ENCODE peak calls at places on chromosomes 13 and 19, in five cellular contexts. G is pancreas, B is keratinocyte, I is left ventricle myocardium inferior, V is tibial artery. T is an unnamed sample.

GRCh38 chr19:49114630-49115363 is 627 bp downstream of the LIN7B start:
- DNase-seq in G (peak; percentile 66), B (no peak), I (peak; percentile 70), V (peak; percentile 86), T (no peak)

GRCh38 chr19:34236035-34236793 is 18.1 kb upstream of the GARRE1 start:
- DNase-seq in G (no peak), B (no peak), I (no peak), V (no peak), T (peak; percentile 68)

GRCh38 chr19:50723735-50724521 is 764 bp downstream of the CLEC11A start:
- DNase-seq in G (peak; percentile 9), B (no peak), I (no peak), V (no peak), T (no peak)

GRCh38 chr13:46962286-46962941 is 65.6 kb upstream of the HTR2A start:
- DNase-seq in G (no peak), B (no peak), I (no peak), V (no peak), T (no peak)

GRCh38 chr13:98315466-98315865 is 138.4 kb upstream of the RNF113B start:
- DNase-seq in G (no peak), B (no peak), I (no peak), V (no peak), T (no peak)

GRCh38 chr19:7191946-7192691 is 102.1 kb downstream of the INSR start:
- DNase-seq in G (no peak), B (no peak), I (no peak), V (no peak), T (no peak)

GRCh38 chr13:29761815-29762214 is 88.6 kb downstream of the UBL3 start:
- DNase-seq in G (no peak), B (no peak), I (no peak), V (no peak), T (no peak)

GRCh38 chr13:38008636-38009035 is 139.1 kb upstream of the TRPC4 start:
- DNase-seq in G (no peak), B (no peak), I (no peak), V (no peak), T (no peak)

GRCh38 chr19:55353803-55354697 is 469 bp downstream of the COX6B2 start:
- DNase-seq in G (peak; percentile 64), B (no peak), I (peak; percentile 65), V (no peak), T (no peak)

GRCh38 chr13:95660981-95661581 is 15.9 kb upstream of the DNAJC3 start:
- DNase-seq in G (no peak), B (no peak), I (no peak), V (no peak), T (no peak)

GRCh38 chr13:39599842-39600241 is 3.2 kb downstream of the LHFPL6 start:
- DNase-seq in G (no peak), B (no peak), I (no peak), V (no peak), T (peak; percentile 38)

GRCh38 chr13:40539954-40540706 is 126.3 kb downstream of the FOXO1 start:
- DNase-seq in G (no peak), B (peak; percentile 11), I (no peak), V (no peak), T (peak; percentile 31)

GRCh38 chr19:40284501-40285352 is at the start of gene AKT2:
- DNase-seq in G (no peak), B (no peak), I (peak; percentile 66), V (no peak), T (no peak)

GRCh38 chr13:99294198-99294597 is 13.0 kb downstream of the GPR183 start:
- DNase-seq in G (no peak), B (no peak), I (no peak), V (no peak), T (no peak)

GRCh38 chr19:28289294-28290063 is 923.5 kb downstream of the UQCRFS1 start:
- DNase-seq in G (peak; percentile 44), B (no peak), I (no peak), V (no peak), T (peak; percentile 16)

DNA sequence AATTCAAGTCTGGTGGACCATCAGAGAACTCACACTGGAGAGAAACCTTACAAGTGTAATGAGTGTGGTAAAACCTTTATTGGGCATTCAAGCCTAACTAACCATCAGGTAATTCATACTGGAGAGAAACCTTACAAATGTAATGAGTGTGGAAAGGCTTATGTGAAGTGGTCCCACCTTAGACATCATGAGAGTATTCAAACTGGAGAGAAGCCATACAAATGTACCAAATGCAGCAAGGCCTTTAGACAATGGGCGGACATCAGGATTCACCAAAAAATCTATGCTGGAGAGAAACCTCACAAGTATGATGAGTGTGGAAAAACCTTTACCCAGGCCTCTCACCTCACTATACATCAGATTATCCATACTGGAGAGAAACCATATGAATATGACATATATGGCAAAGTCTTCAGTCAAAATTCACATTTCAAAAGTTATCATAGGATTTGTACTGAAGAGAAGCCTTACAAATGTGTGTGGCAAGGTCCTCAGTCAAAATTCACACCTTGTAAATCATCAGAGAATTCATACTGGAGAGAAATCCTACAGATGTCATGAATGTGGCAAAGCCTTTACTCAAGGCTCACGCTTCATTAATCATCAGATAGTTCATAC is 19.7 kb upstream of the ZNF665 start:
- DNase-seq in G (no peak), B (no peak), I (no peak), V (no peak), T (no peak)
- H3K4me3 ChIP-seq in G (no peak overlapping the region), B (no peak overlapping the region), I (no peak overlapping the region), V (no peak overlapping the region), T (no peak overlapping the region)

DNA sequence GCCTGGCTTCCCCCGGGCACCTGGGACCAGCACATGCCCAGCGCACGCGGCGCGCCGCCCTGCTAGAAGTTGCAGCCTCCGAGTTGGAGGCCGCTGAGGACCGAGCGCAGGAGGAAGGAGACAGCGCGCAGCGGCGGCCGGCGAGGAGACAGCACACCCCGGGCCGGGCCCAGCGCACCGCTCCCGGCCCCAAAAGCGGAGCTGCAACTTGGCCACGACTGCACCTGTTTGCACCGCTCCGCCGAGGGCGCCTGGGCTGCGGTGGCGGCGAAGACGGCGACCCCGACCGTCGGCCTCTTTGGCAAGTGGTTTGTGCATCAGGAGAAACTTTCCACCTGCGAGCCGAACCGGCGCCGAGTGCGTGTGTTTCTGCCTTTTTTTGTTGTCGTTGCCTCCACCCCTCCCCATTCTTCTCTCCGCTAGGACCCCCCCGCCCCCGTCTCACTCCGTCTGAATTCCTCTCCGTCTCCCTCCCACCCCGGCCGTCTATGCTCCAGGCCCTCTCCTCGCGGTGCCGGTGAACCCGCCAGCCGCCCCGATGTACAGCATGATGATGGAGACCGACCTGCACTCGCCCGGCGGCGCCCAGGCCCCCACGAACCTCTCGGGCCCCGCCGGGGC is at the start of gene SOX1:
- DNase-seq in G (no peak), B (no peak), I (no peak), V (no peak), T (no peak)
- H3K4me3 ChIP-seq in G (no peak within 1 kb of the TSS), B (no peak within 1 kb of the TSS), I (peak within 1 kb of the TSS; percentile 61), V (peak within 1 kb of the TSS; percentile 33), T (no peak within 1 kb of the TSS)

DNA sequence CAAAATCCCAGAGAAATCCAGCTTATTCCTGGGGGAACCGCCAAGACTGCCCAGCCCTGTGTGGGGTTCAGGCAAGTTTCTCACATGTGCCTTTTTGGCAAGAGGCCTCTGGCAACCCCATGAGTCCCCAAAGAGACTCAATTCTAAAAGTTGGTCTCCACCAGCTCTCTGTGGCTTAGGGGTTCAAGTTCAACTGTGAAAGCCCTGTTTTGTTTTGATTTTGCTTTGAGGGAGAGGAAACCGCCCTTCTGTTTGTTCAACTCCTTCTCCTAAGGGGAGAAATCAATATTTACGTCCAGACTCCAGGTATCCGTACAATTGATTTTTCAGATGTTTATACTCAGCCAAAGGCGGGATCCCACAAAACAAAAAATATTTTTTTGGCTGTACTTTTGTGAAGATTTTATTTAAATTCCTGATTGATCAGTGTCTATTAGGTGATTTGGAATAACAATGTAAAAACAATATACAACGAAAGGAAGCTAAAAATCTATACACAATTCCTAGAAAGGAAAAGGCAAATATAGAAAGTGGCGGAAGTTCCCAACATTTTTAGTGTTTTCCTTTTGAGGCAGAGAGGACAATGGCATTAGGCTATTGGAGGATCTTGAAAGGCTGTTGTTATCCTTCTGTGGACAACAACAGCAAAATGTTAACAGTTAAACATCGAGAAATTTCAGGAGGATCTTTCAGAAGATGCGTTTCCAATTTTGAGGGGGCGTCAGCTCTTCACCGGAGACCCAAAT is 582 bp upstream of the LDLR start:
- DNase-seq in G (no peak), B (no peak), I (no peak), V (peak; percentile 83), T (no peak)
- H3K4me3 ChIP-seq in G (peak overlapping the region; percentile 40), B (peak overlapping the region; percentile 98), I (peak overlapping the region; percentile 74), V (peak overlapping the region; percentile 59), T (peak overlapping the region; percentile 64)

GRCh38 chr19:5339950-5340636 is 519 bp downstream of the PTPRS start:
- DNase-seq in G (peak; percentile 14), B (no peak), I (no peak), V (no peak), T (no peak)
- H3K4me3 ChIP-seq in G (peak overlapping the region; percentile 40), B (peak overlapping the region; percentile 51), I (peak overlapping the region; percentile 71), V (peak overlapping the region; percentile 50), T (peak overlapping the region; percentile 67)

GRCh38 chr19:35544110-35544802 is 1.2 kb upstream of the TMEM147 start:
- DNase-seq in G (no peak), B (no peak), I (no peak), V (no peak), T (no peak)
- H3K4me3 ChIP-seq in G (no peak overlapping the region), B (peak overlapping the region; percentile 87), I (peak overlapping the region; percentile 84), V (peak overlapping the region; percentile 79), T (peak overlapping the region; percentile 95)

GRCh38 chr19:3036119-3036794 is 7.2 kb upstream of the TLE2 start:
- DNase-seq in G (peak; percentile 97), B (peak; percentile 33), I (peak; percentile 95), V (peak; percentile 96), T (peak; percentile 43)
- H3K4me3 ChIP-seq in G (peak overlapping the region; percentile 18), B (peak overlapping the region; percentile 35), I (peak overlapping the region; percentile 72), V (peak overlapping the region; percentile 51), T (peak overlapping the region; percentile 55)

GRCh38 chr13:81383441-81383840 is 1042.5 kb upstream of the SPRY2 start:
- DNase-seq in G (no peak), B (no peak), I (no peak), V (no peak), T (no peak)
- H3K4me3 ChIP-seq in G (no peak overlapping the region), B (no peak overlapping the region), I (no peak overlapping the region), V (no peak overlapping the region), T (no peak overlapping the region)

GRCh38 chr19:16447015-16447384 is 24.8 kb downstream of the EPS15L1 start:
- DNase-seq in G (no peak), B (no peak), I (peak; percentile 82), V (peak; percentile 92), T (peak; percentile 49)
- H3K4me3 ChIP-seq in G (no peak overlapping the region), B (no peak overlapping the region), I (peak overlapping the region; percentile 25), V (no peak overlapping the region), T (no peak overlapping the region)

DNA sequence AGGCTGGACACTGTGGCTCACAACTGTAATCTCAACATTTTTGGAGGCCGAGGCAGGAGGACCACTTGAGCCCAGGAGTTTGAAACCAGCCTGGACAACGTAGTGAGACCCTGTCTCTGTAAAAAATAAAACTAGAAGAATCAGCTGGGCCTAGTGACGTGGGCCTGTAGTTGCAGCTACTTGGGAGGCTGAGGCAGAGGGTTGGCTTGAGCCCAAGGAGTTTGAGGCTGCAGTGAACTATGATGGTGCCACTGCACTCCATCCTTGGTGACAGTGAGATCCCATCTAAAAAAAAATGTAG is 1.1 kb downstream of the TLE6 start:
- DNase-seq in G (no peak), B (no peak), I (no peak), V (no peak), T (no peak)
- H3K4me3 ChIP-seq in G (no peak overlapping the region), B (no peak overlapping the region), I (no peak overlapping the region), V (no peak overlapping the region), T (no peak overlapping the region)

GRCh38 chr13:45875951-45876350 is 24.4 kb upstream of the SIAH3 start:
- DNase-seq in G (no peak), B (peak; percentile 76), I (no peak), V (no peak), T (no peak)
- H3K4me3 ChIP-seq in G (no peak overlapping the region), B (no peak overlapping the region), I (no peak overlapping the region), V (no peak overlapping the region), T (no peak overlapping the region)